ENCODE peak calls at places on chromosomes 3 and 15, in seven cellular contexts. T is suprapubic skin, M is lower leg skin, K is tibial artery, G is AG09309, O is BE2C, Q is AG04449. H is an unnamed sample.

GRCh38 chr3:130293247-130293646 is 52.2 kb upstream of the COL6A5 start:
- DNase-seq in T (no peak), K (no peak), O (no peak), G (no peak), M (no peak), Q (no peak), H (no peak)

GRCh38 chr3:195397524-195397923 is 45.3 kb downstream of the ACAP2 start:
- DNase-seq in O (no peak), T (no peak), Q (no peak), K (no peak), M (no peak), G (no peak), H (no peak)

GRCh38 chr3:70849911-70850699 is 537.7 kb upstream of the MDFIC2 start:
- DNase-seq in K (no peak), Q (peak; percentile 83), M (no peak), G (peak; percentile 86), T (no peak), O (no peak), H (no peak)

GRCh38 chr3:140128217-140129137 is 193.5 kb downstream of the CLSTN2 start:
- DNase-seq in T (no peak), M (no peak), K (no peak), Q (no peak), O (peak; percentile 82), G (no peak), H (peak; percentile 27)

GRCh38 chr15:41235929-41236328 is 4.9 kb downstream of the CHP1 start:
- DNase-seq in K (no peak), G (no peak), T (no peak), M (no peak), Q (no peak), O (no peak), H (no peak)

GRCh38 chr15:43441316-43441715 is 51.6 kb downstream of the TP53BP1 start:
- DNase-seq in O (no peak), K (no peak), G (no peak), Q (no peak), T (no peak), M (no peak), H (no peak)

GRCh38 chr3:155958676-155959075 is 88.2 kb downstream of the GMPS start:
- DNase-seq in O (no peak), G (no peak), M (no peak), Q (no peak), T (no peak), K (no peak), H (no peak)

GRCh38 chr3:179962617-179963387 is 73.9 kb downstream of the PEX5L start:
- DNase-seq in M (no peak), O (no peak), T (no peak), K (no peak), Q (no peak), G (no peak), H (no peak)

GRCh38 chr15:70234256-70234965 is 136.7 kb upstream of the TLE3 start:
- DNase-seq in M (peak; percentile 62), G (peak; percentile 93), O (no peak), T (peak; percentile 51), K (no peak), Q (peak; percentile 61), H (no peak)

GRCh38 chr3:157333551-157333991 is 103.1 kb upstream of the PTX3 start:
- DNase-seq in Q (peak; percentile 58), K (no peak), T (no peak), O (no peak), M (no peak), G (peak; percentile 61), H (no peak)

GRCh38 chr3:37391679-37392078 is 217.3 kb upstream of the LRRFIP2 start:
- DNase-seq in Q (no peak), G (no peak), T (no peak), M (no peak), K (no peak), O (no peak), H (no peak)

GRCh38 chr3:45742432-45743089 is 53.4 kb downstream of the SACM1L start:
- DNase-seq in M (no peak), G (no peak), K (no peak), T (no peak), O (no peak), Q (no peak), H (no peak)

GRCh38 chr3:48594431-48595049 is 589 bp downstream of the COL7A1 start:
- DNase-seq in T (no peak), O (no peak), M (no peak), Q (no peak), K (no peak), G (no peak), H (no peak)

GRCh38 chr3:86731501-86731901 is 259.4 kb downstream of the VGLL3 start:
- DNase-seq in T (no peak), Q (no peak), K (peak; percentile 54), M (no peak), O (no peak), G (no peak), H (no peak)

GRCh38 chr3:87435926-87436630 is 159.7 kb upstream of the POU1F1 start:
- DNase-seq in K (no peak), T (no peak), Q (no peak), M (no peak), O (no peak), G (no peak), H (no peak)

GRCh38 chr3:137845161-137845560 is 81.0 kb downstream of the SOX14 start:
- DNase-seq in K (no peak), T (no peak), Q (no peak), O (no peak), G (no peak), M (no peak), H (no peak)

GRCh38 chr3:55792010-55792409 is 304.9 kb upstream of the WNT5A start:
- DNase-seq in G (no peak), M (no peak), K (no peak), Q (no peak), O (no peak), T (no peak), H (no peak)

GRCh38 chr3:163605915-163606314 is 1472.4 kb downstream of the SI start:
- DNase-seq in K (no peak), G (no peak), O (no peak), M (no peak), Q (no peak), T (no peak), H (no peak)

GRCh38 chr3:42300013-42300412 is 34.0 kb upstream of the CCK start:
- DNase-seq in M (no peak), O (no peak), G (no peak), K (no peak), Q (no peak), T (no peak), H (no peak)

GRCh38 chr3:185129051-185129450 is 23.8 kb downstream of the C3orf70 start:
- DNase-seq in G (no peak), T (no peak), K (no peak), O (no peak), M (no peak), Q (no peak), H (no peak)

GRCh38 chr3:172367205-172368105 is 80.8 kb downstream of the GHSR start:
- DNase-seq in T (no peak), O (no peak), M (no peak), Q (no peak), K (no peak), G (no peak), H (no peak)

GRCh38 chr15:55897560-55898336 is 95.7 kb downstream of the NEDD4 start:
- DNase-seq in O (peak; percentile 69), T (no peak), M (no peak), G (no peak), Q (no peak), K (no peak), H (peak; percentile 39)

GRCh38 chr3:10964537-10965167 is 27.9 kb upstream of the SLC6A1 start:
- DNase-seq in O (no peak), M (no peak), T (no peak), K (no peak), G (no peak), Q (no peak), H (no peak)

GRCh38 chr15:73125219-73125618 is 73.0 kb downstream of the NEO1 start:
- DNase-seq in O (no peak), Q (no peak), T (no peak), G (no peak), K (no peak), M (no peak), H (no peak)

GRCh38 chr3:111286749-111287148 is 215.1 kb downstream of the NECTIN3 start:
- DNase-seq in Q (no peak), O (no peak), G (no peak), K (no peak), M (no peak), T (no peak), H (no peak)

GRCh38 chr3:99871231-99871898 is 53.7 kb downstream of the CMSS1 start:
- DNase-seq in T (no peak), M (no peak), Q (no peak), K (no peak), G (no peak), O (no peak), H (no peak)

DNA sequence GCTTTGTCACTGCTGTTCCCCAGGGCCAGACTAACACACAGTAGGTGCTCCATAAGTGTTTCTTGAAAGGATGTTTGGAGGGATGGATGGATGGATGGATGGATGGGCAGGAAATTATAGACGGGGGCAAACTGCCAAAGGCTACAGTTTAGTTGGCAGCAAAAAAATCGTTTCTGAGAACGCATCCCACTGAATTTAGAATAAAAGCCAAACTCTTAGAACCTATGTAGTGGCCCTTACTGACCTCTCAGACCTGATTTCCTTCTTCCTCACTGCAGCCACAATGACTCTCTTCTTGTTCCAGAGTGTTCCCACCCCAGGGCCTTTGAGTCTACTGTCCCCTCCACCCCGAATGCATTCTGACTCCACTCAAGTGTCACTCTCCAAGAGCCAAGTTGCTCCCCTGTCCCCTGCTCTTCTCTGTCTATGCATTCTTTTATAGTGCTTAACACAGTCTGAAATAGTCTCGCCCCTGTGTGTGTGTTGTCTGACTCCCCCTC is 5.2 kb upstream of the GATA2 start:
- DNase-seq in T (peak; percentile 28), Q (no peak), O (no peak), K (peak; percentile 20), G (no peak), M (no peak), H (no peak)
- TF ChIP-seq CTCF in T (no peak), Q (no peak), O (no peak), K (no peak), G (no peak), M (no peak), H (no peak)

GRCh38 chr3:71930056-71930991 is 145.4 kb upstream of the PROK2 start:
- DNase-seq in K (no peak), T (no peak), Q (peak; percentile 10), O (peak; percentile 59), M (no peak), G (peak; percentile 2), H (peak; percentile 55)
- TF ChIP-seq CTCF in K (no peak), T (no peak), Q (peak; percentile 13), O (peak; percentile 57), M (no peak), G (no peak), H (no peak)

DNA sequence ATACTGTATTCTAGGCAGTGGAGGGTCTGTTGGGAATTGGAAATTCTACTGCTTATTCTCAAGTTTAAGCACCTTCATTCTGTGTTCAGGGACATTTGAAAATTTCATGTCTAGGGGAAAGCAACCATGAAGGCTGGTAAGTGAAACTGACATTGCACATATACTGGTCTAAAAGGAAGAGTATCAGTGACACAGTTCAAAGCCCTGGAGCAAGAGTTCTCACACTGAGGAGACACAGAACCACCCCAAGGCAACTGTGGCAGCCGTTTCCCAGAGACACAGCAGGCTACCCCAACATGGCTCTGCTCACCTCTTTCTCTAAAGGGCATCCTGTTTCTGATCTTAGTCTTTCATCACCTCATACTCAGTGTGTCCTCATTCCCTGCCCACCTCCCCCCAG is 67.5 kb downstream of the KCNMB2 start:
- DNase-seq in O (no peak), T (no peak), M (no peak), Q (no peak), G (no peak), K (no peak), H (no peak)
- TF ChIP-seq CTCF in O (no peak), T (no peak), M (no peak), Q (no peak), G (no peak), K (no peak), H (no peak)

GRCh38 chr3:128328546-128329458 is 137.9 kb downstream of the DNAJB8 start:
- DNase-seq in M (peak; percentile 73), K (no peak), T (no peak), G (no peak), O (peak; percentile 3), Q (no peak), H (no peak)
- TF ChIP-seq CTCF in M (no peak), K (no peak), T (no peak), G (no peak), O (no peak), Q (no peak), H (no peak)

H was measured in D721Med.